ENCODE peak calls at places on chromosomes 6 and 20, in seven cellular contexts. One of them, this sample, is unnamed. For H3K4me1, the result is how much of the 10 kb centered on the place peaks cover.

GRCh38 chr6:154995241-154996162 is at the start of gene TIAM2:
- DNase-seq in stomach: no peak
- DNase-seq in fibroblast of lung: no peak
- DNase-seq in tibial nerve: no peak
- DNase-seq in heart right ventricle: peak
- DNase-seq in IMR-90: no peak
- DNase-seq in cardiac muscle cell: peak
- DNase-seq in this sample: peak

GRCh38 chr6:110532401-110532800 is 56.0 kb upstream of the SLC22A16 start:
- DNase-seq in tibial nerve: no peak
- DNase-seq in IMR-90: no peak
- DNase-seq in fibroblast of lung: no peak
- DNase-seq in stomach: no peak
- DNase-seq in heart right ventricle: no peak
- DNase-seq in cardiac muscle cell: no peak
- DNase-seq in this sample: no peak

GRCh38 chr20:5191829-5192569 is 65.2 kb downstream of the CDS2 start:
- DNase-seq in stomach: peak
- DNase-seq in tibial nerve: no peak
- DNase-seq in fibroblast of lung: peak
- DNase-seq in cardiac muscle cell: peak
- DNase-seq in heart right ventricle: peak
- DNase-seq in IMR-90: peak
- DNase-seq in this sample: no peak

GRCh38 chr20:14741616-14742015 is 404.2 kb upstream of the FLRT3 start:
- DNase-seq in IMR-90: no peak
- DNase-seq in heart right ventricle: no peak
- DNase-seq in cardiac muscle cell: no peak
- DNase-seq in stomach: no peak
- DNase-seq in tibial nerve: no peak
- DNase-seq in fibroblast of lung: no peak
- DNase-seq in this sample: no peak

GRCh38 chr6:141925001-141925400 is 207.7 kb upstream of the GJE1 start:
- DNase-seq in stomach: no peak
- DNase-seq in fibroblast of lung: peak
- DNase-seq in heart right ventricle: no peak
- DNase-seq in cardiac muscle cell: peak
- DNase-seq in IMR-90: peak
- DNase-seq in tibial nerve: no peak
- DNase-seq in this sample: no peak

GRCh38 chr6:4010682-4011081 is 68.3 kb downstream of the FAM217A start:
- DNase-seq in stomach: no peak
- DNase-seq in heart right ventricle: no peak
- DNase-seq in tibial nerve: no peak
- DNase-seq in fibroblast of lung: no peak
- DNase-seq in cardiac muscle cell: no peak
- DNase-seq in IMR-90: no peak
- DNase-seq in this sample: no peak

GRCh38 chr6:168119539-168119938 is 40.5 kb upstream of the FRMD1 start:
- DNase-seq in IMR-90: no peak
- DNase-seq in stomach: no peak
- DNase-seq in fibroblast of lung: no peak
- DNase-seq in tibial nerve: no peak
- DNase-seq in cardiac muscle cell: no peak
- DNase-seq in heart right ventricle: no peak
- DNase-seq in this sample: no peak

GRCh38 chr6:98467902-98468301 is 366.5 kb upstream of the POU3F2 start:
- DNase-seq in stomach: no peak
- DNase-seq in tibial nerve: no peak
- DNase-seq in fibroblast of lung: no peak
- DNase-seq in heart right ventricle: no peak
- DNase-seq in IMR-90: no peak
- DNase-seq in cardiac muscle cell: no peak
- DNase-seq in this sample: no peak

GRCh38 chr6:123769431-123769830 is 34.2 kb upstream of the NKAIN2 start:
- DNase-seq in heart right ventricle: no peak
- DNase-seq in cardiac muscle cell: no peak
- DNase-seq in stomach: no peak
- DNase-seq in fibroblast of lung: no peak
- DNase-seq in IMR-90: no peak
- DNase-seq in tibial nerve: no peak
- DNase-seq in this sample: no peak

GRCh38 chr6:56507517-56507916 is 135.2 kb downstream of the DST start:
- DNase-seq in tibial nerve: no peak
- DNase-seq in cardiac muscle cell: no peak
- DNase-seq in stomach: no peak
- DNase-seq in fibroblast of lung: no peak
- DNase-seq in IMR-90: no peak
- DNase-seq in heart right ventricle: peak
- DNase-seq in this sample: no peak

GRCh38 chr6:41741625-41742490 is 5.3 kb downstream of the PGC start:
- DNase-seq in IMR-90: no peak
- DNase-seq in cardiac muscle cell: no peak
- DNase-seq in heart right ventricle: no peak
- DNase-seq in fibroblast of lung: no peak
- DNase-seq in stomach: peak
- DNase-seq in tibial nerve: no peak
- DNase-seq in this sample: no peak

GRCh38 chr20:25284131-25284601 is 36.3 kb downstream of the PYGB start:
- DNase-seq in cardiac muscle cell: no peak
- DNase-seq in fibroblast of lung: no peak
- DNase-seq in heart right ventricle: no peak
- DNase-seq in tibial nerve: peak
- DNase-seq in stomach: peak
- DNase-seq in IMR-90: no peak
- DNase-seq in this sample: peak

DNA sequence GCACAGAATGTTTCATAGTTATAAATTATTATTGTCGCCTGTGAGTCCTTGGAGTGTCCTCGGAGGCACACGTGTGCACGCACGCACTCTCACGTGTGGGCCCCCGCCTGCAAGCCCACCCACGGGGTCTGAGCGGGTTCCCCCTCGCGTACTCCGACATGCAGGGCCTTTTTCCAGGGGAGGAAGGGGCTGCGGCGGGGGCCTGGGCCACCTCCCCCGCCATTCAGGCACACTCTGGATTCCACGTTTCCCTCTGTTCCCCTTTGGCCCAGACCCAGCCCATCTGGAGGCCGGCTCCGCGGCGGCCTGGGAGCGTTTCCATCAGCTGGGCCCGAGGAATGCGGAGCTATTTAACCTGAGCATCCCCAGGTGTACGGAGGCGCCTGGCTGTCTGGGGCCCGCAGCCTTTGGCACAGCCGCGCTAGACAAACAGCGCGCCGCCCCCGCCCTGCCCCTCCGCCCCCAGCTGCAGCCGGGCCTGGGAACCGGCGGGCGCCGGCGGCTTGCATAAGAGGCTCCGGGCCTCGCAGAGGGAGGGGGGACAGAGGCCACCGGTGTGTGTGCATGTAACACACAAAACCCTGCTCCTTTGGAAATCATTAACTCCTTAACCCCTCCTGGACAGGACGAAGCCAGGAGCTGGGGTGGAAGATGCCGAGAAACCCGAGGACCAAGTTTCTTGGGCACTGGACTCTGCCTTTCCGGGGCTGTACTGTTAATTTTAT is 3.3 kb downstream of the ID1 start:
- DNase-seq in fibroblast of lung: peak
- DNase-seq in heart right ventricle: peak
- DNase-seq in tibial nerve: peak
- DNase-seq in cardiac muscle cell: peak
- DNase-seq in IMR-90: peak
- DNase-seq in stomach: peak
- DNase-seq in this sample: peak
- H3K4me3 ChIP-seq in fibroblast of lung: no peak
- H3K4me3 ChIP-seq in heart right ventricle: peak
- H3K4me3 ChIP-seq in tibial nerve: peak
- H3K4me3 ChIP-seq in cardiac muscle cell: no peak
- H3K4me3 ChIP-seq in IMR-90: no peak
- H3K4me3 ChIP-seq in stomach: peak
- H3K4me3 ChIP-seq in this sample: peak

DNA sequence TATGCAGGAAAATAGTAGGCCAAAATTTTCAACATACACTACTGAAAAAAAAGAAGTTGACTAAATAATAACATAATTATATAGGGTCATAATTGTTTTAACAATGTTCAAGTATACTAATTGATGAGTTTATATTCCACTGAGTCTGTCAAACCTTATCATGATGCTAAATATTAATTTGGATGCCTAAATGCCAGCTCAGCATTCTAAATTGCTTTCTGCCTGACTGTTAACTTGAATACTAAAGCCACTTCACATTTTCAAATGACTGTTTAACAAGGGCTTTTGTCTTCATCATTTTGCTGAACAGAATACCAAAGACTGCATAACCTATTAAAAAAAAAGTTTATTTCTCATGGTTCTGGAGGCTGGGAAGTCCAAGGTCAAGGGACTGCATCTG is 232.8 kb downstream of the DOK5 start:
- DNase-seq in stomach: no peak
- DNase-seq in fibroblast of lung: no peak
- DNase-seq in heart right ventricle: no peak
- DNase-seq in IMR-90: no peak
- DNase-seq in cardiac muscle cell: no peak
- DNase-seq in tibial nerve: no peak
- DNase-seq in this sample: no peak
- H3K4me1 ChIP-seq in stomach: under half
- H3K4me1 ChIP-seq in fibroblast of lung: under half
- H3K4me1 ChIP-seq in heart right ventricle: under half
- H3K4me1 ChIP-seq in IMR-90: under half
- H3K4me1 ChIP-seq in cardiac muscle cell: under half
- H3K4me1 ChIP-seq in tibial nerve: under half
- H3K4me1 ChIP-seq in this sample: under half

GRCh38 chr20:46893051-46893450 is 1.6 kb upstream of the EYA2 start:
- DNase-seq in tibial nerve: no peak
- DNase-seq in stomach: no peak
- DNase-seq in cardiac muscle cell: no peak
- DNase-seq in fibroblast of lung: no peak
- DNase-seq in heart right ventricle: no peak
- DNase-seq in IMR-90: no peak
- DNase-seq in this sample: no peak

GRCh38 chr20:46894579-46894958 is at the start of gene EYA2:
- DNase-seq in heart right ventricle: no peak
- DNase-seq in IMR-90: peak
- DNase-seq in tibial nerve: no peak
- DNase-seq in fibroblast of lung: no peak
- DNase-seq in stomach: peak
- DNase-seq in cardiac muscle cell: peak
- DNase-seq in this sample: no peak

GRCh38 chr20:46894971-46895905 is 595 bp downstream of the EYA2 start:
- DNase-seq in heart right ventricle: no peak
- DNase-seq in tibial nerve: no peak
- DNase-seq in fibroblast of lung: peak
- DNase-seq in cardiac muscle cell: peak
- DNase-seq in IMR-90: peak
- DNase-seq in stomach: peak
- DNase-seq in this sample: no peak

GRCh38 chr20:46895906-46896242 is 1.2 kb downstream of the EYA2 start:
- DNase-seq in IMR-90: no peak
- DNase-seq in cardiac muscle cell: no peak
- DNase-seq in stomach: no peak
- DNase-seq in tibial nerve: no peak
- DNase-seq in heart right ventricle: no peak
- DNase-seq in fibroblast of lung: no peak
- DNase-seq in this sample: no peak

DNA sequence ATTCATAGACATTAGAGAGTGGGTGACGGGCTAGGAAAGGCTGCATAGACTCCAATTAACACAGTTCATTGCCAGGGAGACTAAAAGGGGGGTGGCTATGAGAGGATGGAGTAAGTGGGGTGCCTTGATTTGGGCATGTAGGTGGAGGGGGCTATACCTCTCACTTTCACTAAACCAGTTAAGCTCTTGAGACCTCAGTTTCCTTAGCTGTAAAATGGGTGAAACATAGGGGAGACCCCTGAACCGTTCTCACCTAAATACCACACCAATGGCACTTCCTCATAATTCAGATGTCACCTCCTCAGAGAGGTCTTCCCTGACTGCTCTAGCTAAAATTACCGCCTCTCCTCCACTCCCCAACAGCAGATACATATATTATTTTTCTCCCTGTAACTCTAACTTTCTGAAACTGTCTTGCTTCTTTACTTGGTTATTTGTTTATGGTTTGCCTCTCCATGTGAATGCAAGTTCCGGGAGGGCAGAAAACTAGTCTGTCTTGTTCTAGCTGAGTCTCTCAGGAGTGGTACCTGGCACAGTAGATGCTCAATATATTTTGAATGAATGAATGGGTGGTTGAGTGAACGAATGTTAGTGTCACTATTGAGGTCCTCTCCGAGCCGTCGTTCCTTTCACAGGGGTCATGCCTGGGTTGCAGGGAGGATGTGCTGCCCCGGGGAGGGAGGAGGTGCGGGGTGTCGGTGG is 615 bp upstream of the EYA2 start:
- DNase-seq in heart right ventricle: no peak
- DNase-seq in tibial nerve: no peak
- DNase-seq in fibroblast of lung: no peak
- DNase-seq in stomach: no peak
- DNase-seq in cardiac muscle cell: no peak
- DNase-seq in IMR-90: no peak
- DNase-seq in this sample: no peak
- H3K4me3 ChIP-seq in heart right ventricle: peak
- H3K4me3 ChIP-seq in tibial nerve: peak
- H3K4me3 ChIP-seq in fibroblast of lung: no peak
- H3K4me3 ChIP-seq in stomach: peak
- H3K4me3 ChIP-seq in cardiac muscle cell: peak
- H3K4me3 ChIP-seq in IMR-90: peak
- H3K4me3 ChIP-seq in this sample: no peak

GRCh38 chr6:118708736-118709135 is 57.3 kb upstream of the CEP85L start:
- DNase-seq in IMR-90: peak
- DNase-seq in tibial nerve: no peak
- DNase-seq in fibroblast of lung: peak
- DNase-seq in heart right ventricle: no peak
- DNase-seq in cardiac muscle cell: peak
- DNase-seq in stomach: no peak
- DNase-seq in this sample: no peak

GRCh38 chr6:118705799-118706481 is 54.5 kb upstream of the CEP85L start:
- DNase-seq in stomach: no peak
- DNase-seq in tibial nerve: no peak
- DNase-seq in cardiac muscle cell: peak
- DNase-seq in IMR-90: peak
- DNase-seq in heart right ventricle: no peak
- DNase-seq in fibroblast of lung: peak
- DNase-seq in this sample: no peak

GRCh38 chr6:118706702-118707101 is 55.3 kb upstream of the CEP85L start:
- DNase-seq in tibial nerve: no peak
- DNase-seq in heart right ventricle: no peak
- DNase-seq in cardiac muscle cell: peak
- DNase-seq in stomach: no peak
- DNase-seq in fibroblast of lung: no peak
- DNase-seq in IMR-90: no peak
- DNase-seq in this sample: no peak

GRCh38 chr6:118709859-118710350 is 58.5 kb upstream of the CEP85L start:
- DNase-seq in fibroblast of lung: no peak
- DNase-seq in heart right ventricle: no peak
- DNase-seq in stomach: peak
- DNase-seq in IMR-90: peak
- DNase-seq in cardiac muscle cell: peak
- DNase-seq in tibial nerve: no peak
- DNase-seq in this sample: no peak

DNA sequence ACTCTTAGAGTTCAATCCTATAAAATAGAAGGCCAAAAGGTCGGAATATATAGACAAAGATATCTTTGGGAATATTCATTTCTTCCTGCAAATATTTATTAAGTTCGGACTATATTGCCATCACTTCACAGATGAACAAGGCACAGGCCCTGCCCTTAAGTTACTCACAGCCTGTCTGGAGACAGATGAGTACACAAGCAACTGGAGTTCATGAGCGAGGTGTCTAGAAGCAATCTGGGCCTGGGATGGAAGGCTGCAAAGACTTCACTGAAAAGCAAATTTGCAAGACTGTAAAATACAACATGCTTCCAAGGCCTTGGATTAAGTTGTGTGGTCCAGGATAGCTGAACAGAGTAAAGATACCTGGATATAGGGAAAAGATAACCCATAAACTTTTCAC is 56.7 kb upstream of the CEP85L start:
- DNase-seq in fibroblast of lung: peak
- DNase-seq in stomach: no peak
- DNase-seq in heart right ventricle: no peak
- DNase-seq in tibial nerve: no peak
- DNase-seq in cardiac muscle cell: peak
- DNase-seq in IMR-90: peak
- DNase-seq in this sample: no peak
- H3K4me1 ChIP-seq in fibroblast of lung: under half
- H3K4me1 ChIP-seq in stomach: under half
- H3K4me1 ChIP-seq in heart right ventricle: under half
- H3K4me1 ChIP-seq in tibial nerve: under half
- H3K4me1 ChIP-seq in cardiac muscle cell: under half
- H3K4me1 ChIP-seq in IMR-90: under half
- H3K4me1 ChIP-seq in this sample: under half

This sample was measured in left lung.